ENCODE peak calls at places on chromosomes 2 and 18, in six cellular contexts. Z is stimulated activated CD8-positive, alpha-beta memory T cell treated with anti-CD3 and anti-CD28 coated beads, Interleukin-7, amount 100 ng/mL, for 24 hours; L is germinal center; G is stimulated activated CD4-positive, alpha-beta T cell treated with anti-CD3 and anti-CD28 coated beads, Interleukin-2, amount 100 ng/mL, for 48 hours; B is HTR-8/SVneo; O is astrocyte of the hippocampus. N is an unnamed sample.

GRCh38 chr2:173989160-173989885 is 24.1 kb upstream of the SP3 start:
- DNase-seq in G (no peak), B (no peak), Z (no peak), O (no peak), L (no peak), N (no peak)

GRCh38 chr18:7946724-7947377 is 379.7 kb downstream of the PTPRM start:
- DNase-seq in Z (no peak), O (peak), L (no peak), G (no peak), B (peak), N (peak)

GRCh38 chr2:219142329-219142728 is 18.3 kb downstream of the NHEJ1 start:
- DNase-seq in L (no peak), O (peak), G (no peak), B (peak), Z (no peak), N (no peak)

GRCh38 chr18:23134780-23135678 is at the start of gene CABLES1:
- DNase-seq in Z (no peak), G (peak), B (no peak), O (peak), L (peak), N (peak)

GRCh38 chr2:70111752-70112591 is 24.7 kb downstream of the PCBP1 start:
- DNase-seq in G (no peak), O (peak), Z (no peak), L (no peak), B (no peak), N (no peak)

GRCh38 chr2:69026026-69026425 is 13.0 kb downstream of the ANTXR1 start:
- DNase-seq in O (peak), Z (no peak), L (no peak), G (no peak), B (no peak), N (no peak)

GRCh38 chr18:54776282-54776977 is 51.8 kb upstream of the RAB27B start:
- DNase-seq in G (peak), B (peak), L (no peak), Z (no peak), O (peak), N (no peak)

GRCh38 chr2:2653221-2653620 is 322.1 kb upstream of the MYT1L start:
- DNase-seq in B (no peak), L (no peak), G (no peak), O (no peak), Z (no peak), N (no peak)

GRCh38 chr18:79796531-79797390 is 977 bp upstream of the KCNG2 start:
- DNase-seq in O (no peak), Z (no peak), L (no peak), B (no peak), G (no peak), N (no peak)

GRCh38 chr2:98543842-98544241 is 64.5 kb downstream of the COA5 start:
- DNase-seq in Z (no peak), B (no peak), L (no peak), O (no peak), G (no peak), N (no peak)

GRCh38 chr2:3982160-3982559 is 278.8 kb downstream of the DCDC2C start:
- DNase-seq in L (no peak), B (no peak), O (no peak), G (no peak), Z (no peak), N (no peak)

GRCh38 chr2:40367652-40368051 is 84.2 kb downstream of the SLC8A1 start:
- DNase-seq in Z (no peak), O (peak), L (no peak), G (no peak), B (no peak), N (no peak)